ENCODE peak calls at places on chromosomes 12 and 14, in seven cellular contexts. A is progenitor cell of endocrine pancreas, U is IMR-90, X is foreskin fibroblast, J is activated B cell treated with CpG ODN at 0.5 μM for 24 hours, D is AG09309, Q is choroid plexus epithelial cell. I is an unnamed sample.

GRCh38 chr12:55930771-55931316 is at the start of gene DGKA:
- DNase-seq in U (peak; percentile 85), A (no peak), D (no peak), X (peak; percentile 70), Q (peak; percentile 83), J (peak; percentile 32), I (no peak)

GRCh38 chr12:57047981-57048380 is 1.9 kb downstream of the MYO1A start:
- DNase-seq in A (no peak), D (no peak), U (peak; percentile 43), Q (no peak), J (no peak), X (peak; percentile 27), I (no peak)

GRCh38 chr12:29041621-29042020 is 107.5 kb upstream of the FAR2 start:
- DNase-seq in Q (peak; percentile 91), X (peak; percentile 80), J (no peak), D (peak; percentile 81), A (no peak), U (peak; percentile 76), I (no peak)

GRCh38 chr14:26293909-26294308 is 303.9 kb downstream of the NOVA1 start:
- DNase-seq in A (no peak), J (no peak), D (no peak), X (no peak), U (no peak), Q (no peak), I (no peak)

GRCh38 chr14:24903337-24903736 is 146.6 kb downstream of the STXBP6 start:
- DNase-seq in Q (peak; percentile 72), U (peak; percentile 75), D (peak; percentile 27), J (no peak), A (no peak), X (peak; percentile 33), I (no peak)

GRCh38 chr12:19220861-19221466 is 91.4 kb downstream of the PLEKHA5 start:
- DNase-seq in J (no peak), U (peak; percentile 89), A (no peak), Q (peak; percentile 81), D (no peak), X (no peak), I (no peak)

GRCh38 chr12:12979731-12980259 is 20.3 kb downstream of the HEBP1 start:
- DNase-seq in A (no peak), Q (peak; percentile 97), U (peak; percentile 98), X (peak; percentile 90), D (peak; percentile 90), J (no peak), I (no peak)

GRCh38 chr12:118346895-118347294 is 25.8 kb downstream of the TAOK3 start:
- DNase-seq in A (no peak), U (no peak), X (no peak), D (no peak), Q (no peak), J (peak; percentile 24), I (no peak)

GRCh38 chr12:21330682-21331253 is 3.9 kb downstream of the SLCO1A2 start:
- DNase-seq in U (peak; percentile 0), Q (peak; percentile 21), J (no peak), D (no peak), A (no peak), X (no peak), I (no peak)

GRCh38 chr12:32901553-32901952 is 5.0 kb upstream of the PKP2 start:
- DNase-seq in Q (peak; percentile 58), A (no peak), U (no peak), X (no peak), D (no peak), J (no peak), I (no peak)

GRCh38 chr12:22543246-22544037 is 900 bp downstream of the C2CD5 start:
- DNase-seq in X (peak; percentile 9), A (peak; percentile 61), J (peak; percentile 49), D (no peak), Q (peak; percentile 21), U (peak; percentile 8), I (no peak)

GRCh38 chr12:84924956-84925355 is 12.4 kb upstream of the SLC6A15 start:
- DNase-seq in J (no peak), X (peak; percentile 74), U (peak; percentile 23), Q (peak; percentile 85), A (no peak), D (no peak), I (no peak)

GRCh38 chr12:51970904-51971646 is 19.6 kb downstream of the ACVR1B start:
- DNase-seq in X (no peak), U (peak; percentile 80), D (no peak), Q (peak; percentile 63), J (peak; percentile 23), A (peak; percentile 17), I (no peak)

GRCh38 chr14:43449291-43449690 is 1057.8 kb downstream of the FSCB start:
- DNase-seq in X (no peak), J (no peak), D (no peak), U (no peak), A (no peak), Q (peak; percentile 7), I (no peak)

GRCh38 chr12:67280572-67280971 is 11.4 kb downstream of the CAND1 start:
- DNase-seq in U (no peak), Q (no peak), A (no peak), X (no peak), D (no peak), J (no peak), I (no peak)

GRCh38 chr12:56461235-56462159 is 6.9 kb upstream of the SPRYD4 start:
- DNase-seq in A (no peak), X (peak; percentile 45), Q (peak; percentile 57), D (no peak), J (no peak), U (peak; percentile 49), I (no peak)

DNA sequence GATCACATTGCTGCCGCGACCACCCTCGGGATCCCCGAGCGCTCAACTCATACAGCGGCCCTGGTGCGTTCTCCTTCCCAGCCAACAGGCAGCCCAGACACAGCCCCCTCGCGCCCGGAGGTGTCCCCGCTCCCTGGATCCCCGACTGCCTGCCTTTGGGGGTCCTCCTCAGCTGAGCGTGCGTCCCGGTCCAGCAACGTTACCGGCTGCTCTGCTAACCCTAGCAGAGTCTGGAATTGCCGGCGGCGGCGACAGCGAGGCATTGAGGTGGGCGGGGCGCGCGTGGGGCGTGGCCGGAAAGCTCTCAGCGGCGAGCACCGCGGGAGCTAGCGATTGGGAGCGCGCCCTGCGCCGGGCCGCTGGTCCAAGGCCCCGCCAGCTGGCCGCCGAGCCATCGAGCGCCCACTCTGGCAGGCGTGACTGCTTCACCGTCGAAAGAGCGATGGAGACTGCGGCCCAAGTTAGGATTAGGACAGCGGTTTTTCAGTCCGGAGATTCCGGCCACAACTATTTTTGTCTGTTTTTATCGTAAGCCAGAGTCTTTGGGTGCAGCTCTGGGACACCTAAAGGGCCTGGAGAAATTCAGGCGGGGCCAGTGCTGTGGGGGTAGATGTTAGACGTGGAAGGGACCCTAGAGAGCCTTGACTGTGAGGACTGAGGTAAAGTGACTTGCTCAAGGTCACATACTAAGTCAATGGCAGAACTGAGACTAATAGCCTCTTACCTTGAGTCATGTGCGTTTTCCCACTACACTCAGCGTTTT is at the start of gene HEATR5A:
- DNase-seq in A (peak; percentile 93), X (peak; percentile 97), D (peak; percentile 84), Q (peak; percentile 98), J (peak; percentile 95), U (peak; percentile 94), I (peak; percentile 78)
- TF ChIP-seq CTCF in A (peak; percentile 28), X (no peak), D (peak; percentile 16), Q (peak; percentile 33), J (no peak), U (peak; percentile 39), I (peak; percentile 29)

GRCh38 chr14:64640839-64641238 is 63.4 kb upstream of the PLEKHG3 start:
- DNase-seq in J (no peak), D (no peak), Q (no peak), X (no peak), A (no peak), U (no peak), I (no peak)

GRCh38 chr14:64637735-64638473 is 66.3 kb upstream of the PLEKHG3 start:
- DNase-seq in A (no peak), J (no peak), X (no peak), D (no peak), U (no peak), Q (peak; percentile 55), I (no peak)

GRCh38 chr14:64638625-64639024 is 65.6 kb upstream of the PLEKHG3 start:
- DNase-seq in U (no peak), A (no peak), Q (no peak), X (no peak), J (no peak), D (no peak), I (no peak)

GRCh38 chr14:64636980-64637429 is 67.2 kb upstream of the PLEKHG3 start:
- DNase-seq in X (no peak), A (no peak), Q (no peak), J (no peak), U (no peak), D (no peak), I (no peak)

GRCh38 chr14:64639340-64639821 is 64.8 kb upstream of the PLEKHG3 start:
- DNase-seq in D (no peak), A (no peak), X (no peak), J (no peak), Q (peak; percentile 56), U (peak; percentile 46), I (no peak)
- TF ChIP-seq CTCF in D (no peak), A (no peak), X (no peak), J (no peak), Q (no peak), U (no peak), I (no peak)

GRCh38 chr12:14410841-14411569 is 45.5 kb downstream of the ATF7IP start:
- DNase-seq in Q (peak; percentile 31), A (no peak), X (no peak), D (no peak), J (no peak), U (no peak), I (no peak)

GRCh38 chr12:14417717-14418116 is 52.2 kb downstream of the ATF7IP start:
- DNase-seq in D (peak; percentile 65), X (peak; percentile 84), U (peak; percentile 92), Q (peak; percentile 98), A (no peak), J (no peak), I (no peak)

GRCh38 chr12:14418526-14418925 is 53.0 kb downstream of the ATF7IP start:
- DNase-seq in D (no peak), U (peak; percentile 38), A (no peak), X (no peak), Q (peak; percentile 63), J (no peak), I (no peak)

GRCh38 chr12:14416658-14417057 is 51.2 kb downstream of the ATF7IP start:
- DNase-seq in J (no peak), Q (peak; percentile 95), A (no peak), U (peak; percentile 93), X (peak; percentile 78), D (peak; percentile 43), I (no peak)
- TF ChIP-seq CTCF in J (no peak), Q (peak; percentile 42), A (no peak), U (peak; percentile 52), X (no peak), D (no peak), I (no peak)

DNA sequence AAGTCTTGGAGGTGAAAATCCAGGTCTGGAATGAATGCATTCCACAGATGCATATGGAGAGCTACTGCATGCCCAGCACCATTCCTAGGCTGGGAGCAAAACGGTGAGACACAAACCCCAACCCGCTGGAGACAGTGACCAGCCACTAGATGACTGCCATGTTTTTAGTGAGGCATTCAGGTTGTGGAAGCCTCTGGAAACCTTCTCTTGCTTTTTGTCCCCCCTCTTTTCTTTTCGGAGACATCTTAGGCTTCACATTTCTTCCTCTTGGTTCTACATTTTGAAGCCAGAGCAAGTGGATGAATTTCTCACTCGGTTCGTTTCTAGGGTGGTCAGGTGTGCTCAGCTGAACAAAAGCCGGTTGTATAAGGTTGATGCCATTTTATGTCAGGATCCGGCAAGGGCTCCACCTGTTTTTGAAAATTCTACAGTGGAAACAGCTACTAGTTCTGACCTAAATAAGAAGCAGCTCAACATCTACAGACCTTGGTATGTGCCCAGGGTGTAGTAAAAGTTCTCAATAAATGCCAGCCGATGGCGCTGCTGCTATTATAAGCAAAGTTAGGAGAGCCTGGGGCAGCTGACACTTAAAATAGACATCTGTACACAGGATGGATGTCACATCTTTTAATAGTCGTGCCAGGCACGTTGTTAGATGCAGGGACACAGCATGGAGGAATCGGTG is 1.8 kb upstream of the ZNF839 start:
- DNase-seq in D (no peak), J (no peak), U (no peak), Q (peak; percentile 46), A (no peak), X (no peak), I (no peak)
- TF ChIP-seq CTCF in D (no peak), J (no peak), U (no peak), Q (peak; percentile 14), A (no peak), X (no peak), I (no peak)

I was measured in D721Med.